ENCODE peak calls at places on chromosome 16, in five cellular contexts. E, C, T, X and N are unnamed samples.

GRCh38 chr16:77443834-77444460 is 9.1 kb upstream of the ADAMTS18 start:
- DNase-seq in T (no peak), C (no peak), E (no peak), X (no peak), N (no peak)

GRCh38 chr16:24700549-24701392 is 28.7 kb upstream of the TNRC6A start:
- DNase-seq in C (peak), T (no peak), E (peak), X (peak), N (no peak)

GRCh38 chr16:3482659-3483241 is 12.5 kb downstream of the C16orf90 start:
- DNase-seq in T (no peak), C (no peak), X (no peak), E (no peak), N (peak)

GRCh38 chr16:46927273-46927672 is 43.1 kb downstream of the GPT2 start:
- DNase-seq in X (no peak), E (no peak), T (no peak), C (no peak), N (no peak)

GRCh38 chr16:23365602-23366240 is 63.6 kb downstream of the SCNN1B start:
- DNase-seq in X (no peak), T (no peak), E (no peak), C (no peak), N (no peak)

GRCh38 chr16:20814761-20815160 is 8.4 kb downstream of the REXO5 start:
- DNase-seq in T (no peak), X (no peak), C (no peak), E (no peak), N (no peak)

GRCh38 chr16:3696425-3697218 is 20.7 kb downstream of the TRAP1 start:
- DNase-seq in C (peak), E (no peak), X (peak), T (no peak), N (no peak)

GRCh38 chr16:14378131-14378551 is 251.9 kb downstream of the PARN start:
- DNase-seq in E (no peak), C (peak), T (no peak), X (no peak), N (no peak)

GRCh38 chr16:5042574-5043171 is 8.9 kb upstream of the NAGPA start:
- DNase-seq in C (no peak), T (no peak), E (no peak), X (no peak), N (no peak)

GRCh38 chr16:4840984-4841383 is 6.1 kb downstream of the GLYR1 start:
- DNase-seq in C (no peak), E (no peak), X (no peak), T (no peak), N (no peak)

GRCh38 chr16:31386157-31386984 is 6.8 kb upstream of the ITGAD start:
- DNase-seq in E (no peak), X (no peak), T (no peak), C (no peak), N (no peak)

GRCh38 chr16:82368041-82368440 is 198.0 kb upstream of the MPHOSPH6 start:
- DNase-seq in E (no peak), C (peak), X (peak), T (peak), N (no peak)

GRCh38 chr16:68374961-68375660 is 64.3 kb downstream of the PRMT7 start:
- DNase-seq in T (no peak), X (no peak), C (no peak), E (no peak), N (no peak)

GRCh38 chr16:53220585-53220984 is 165.8 kb downstream of the CHD9 start:
- DNase-seq in X (no peak), T (no peak), E (no peak), C (peak), N (no peak)

GRCh38 chr16:21088646-21089538 is 61.8 kb downstream of the DNAH3 start:
- DNase-seq in E (no peak), X (no peak), C (no peak), T (no peak), N (no peak)

GRCh38 chr16:23514381-23515152 is 4.3 kb upstream of the GGA2 start:
- DNase-seq in E (no peak), C (no peak), T (no peak), X (no peak), N (no peak)

GRCh38 chr16:84284168-84284722 is 10.4 kb upstream of the WFDC1 start:
- DNase-seq in C (peak), E (no peak), T (no peak), X (peak), N (peak)

GRCh38 chr16:84360170-84360569 is 8.2 kb upstream of the ATP2C2 start:
- DNase-seq in T (no peak), C (no peak), E (no peak), X (no peak), N (no peak)

GRCh38 chr16:61653544-61653943 is 382.7 kb downstream of the CDH8 start:
- DNase-seq in E (no peak), C (no peak), T (no peak), X (no peak), N (no peak)

GRCh38 chr16:13332713-13333255 is 431.4 kb downstream of the SHISA9 start:
- DNase-seq in T (no peak), C (no peak), E (no peak), X (no peak), N (no peak)

GRCh38 chr16:55437627-55438026 is 41.4 kb upstream of the MMP2 start:
- DNase-seq in T (no peak), E (no peak), C (no peak), X (no peak), N (no peak)

GRCh38 chr16:78291642-78292041 is 192.2 kb downstream of the WWOX start:
- DNase-seq in C (no peak), X (no peak), T (no peak), E (no peak), N (no peak)

GRCh38 chr16:79980650-79981521 is 380.3 kb upstream of the MAF start:
- DNase-seq in E (no peak), C (no peak), T (no peak), X (no peak), N (no peak)

GRCh38 chr16:27762441-27762840 is 212.5 kb downstream of the KATNIP start:
- DNase-seq in X (no peak), T (no peak), C (no peak), E (no peak), N (no peak)

GRCh38 chr16:27768651-27769270 is 218.8 kb downstream of the KATNIP start:
- DNase-seq in T (no peak), X (no peak), E (no peak), C (no peak), N (peak)

GRCh38 chr16:89922477-89922883 is 662 bp upstream of the TUBB3 start:
- DNase-seq in T (no peak), X (peak), E (no peak), C (peak), N (no peak)
- TF ChIP-seq POLR2AphosphoS5 in T (no peak), X (peak), E (no peak), C (peak), N (peak)

GRCh38 chr16:998211-998610 is 16.6 kb downstream of the SOX8 start:
- DNase-seq in X (no peak), T (no peak), C (no peak), E (no peak), N (no peak)

GRCh38 chr16:999677-1000076 is 18.1 kb downstream of the SOX8 start:
- DNase-seq in X (no peak), C (no peak), T (no peak), E (no peak), N (no peak)

GRCh38 chr16:997440-998051 is 16.0 kb downstream of the SOX8 start:
- DNase-seq in C (no peak), X (peak), T (no peak), E (peak), N (no peak)

GRCh38 chr16:996672-997071 is 15.1 kb downstream of the SOX8 start:
- DNase-seq in E (no peak), C (no peak), X (no peak), T (no peak), N (no peak)

DNA sequence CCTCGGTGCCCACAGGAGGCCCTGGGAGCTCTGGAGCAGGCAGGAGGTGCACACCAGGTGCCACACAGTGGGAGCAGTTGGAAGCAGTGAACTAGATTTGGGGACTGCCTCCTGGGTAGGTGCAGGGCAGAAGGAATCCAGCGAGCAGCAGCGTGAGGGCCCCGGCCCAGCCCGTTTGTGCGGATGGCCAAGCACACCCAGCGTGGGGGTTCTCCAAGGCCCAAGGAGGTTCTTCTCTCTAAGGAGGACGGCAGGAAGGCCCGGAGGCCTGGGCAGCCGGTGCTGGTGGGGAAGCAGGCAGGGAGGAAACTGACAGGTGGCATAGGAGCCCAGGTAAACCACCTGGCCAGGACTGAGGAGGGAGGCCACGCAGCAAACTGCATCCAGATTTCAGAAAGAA is 17.0 kb downstream of the SOX8 start:
- DNase-seq in C (no peak), X (no peak), E (no peak), T (no peak), N (no peak)
- TF ChIP-seq POLR2A in C (no peak), X (no peak), E (no peak), T (no peak), N (no peak)

GRCh38 chr16:64696872-64697271 is 425.0 kb downstream of the CDH11 start:
- DNase-seq in C (no peak), T (no peak), E (no peak), X (no peak), N (no peak)
- TF ChIP-seq POLR2AphosphoS5 in C (no peak), T (no peak), E (no peak), X (no peak), N (no peak)

GRCh38 chr16:56931253-56931768 is 631 bp upstream of the HERPUD1 start:
- DNase-seq in T (peak), E (no peak), C (no peak), X (peak), N (no peak)

GRCh38 chr16:56933266-56933619 is 1.3 kb downstream of the HERPUD1 start:
- DNase-seq in E (no peak), C (no peak), T (no peak), X (no peak), N (no peak)

GRCh38 chr16:56932588-56933265 is 785 bp downstream of the HERPUD1 start:
- DNase-seq in T (no peak), E (no peak), C (peak), X (peak), N (peak)

GRCh38 chr16:56930516-56931252 is 1.3 kb upstream of the HERPUD1 start:
- DNase-seq in X (no peak), E (no peak), T (no peak), C (no peak), N (no peak)

DNA sequence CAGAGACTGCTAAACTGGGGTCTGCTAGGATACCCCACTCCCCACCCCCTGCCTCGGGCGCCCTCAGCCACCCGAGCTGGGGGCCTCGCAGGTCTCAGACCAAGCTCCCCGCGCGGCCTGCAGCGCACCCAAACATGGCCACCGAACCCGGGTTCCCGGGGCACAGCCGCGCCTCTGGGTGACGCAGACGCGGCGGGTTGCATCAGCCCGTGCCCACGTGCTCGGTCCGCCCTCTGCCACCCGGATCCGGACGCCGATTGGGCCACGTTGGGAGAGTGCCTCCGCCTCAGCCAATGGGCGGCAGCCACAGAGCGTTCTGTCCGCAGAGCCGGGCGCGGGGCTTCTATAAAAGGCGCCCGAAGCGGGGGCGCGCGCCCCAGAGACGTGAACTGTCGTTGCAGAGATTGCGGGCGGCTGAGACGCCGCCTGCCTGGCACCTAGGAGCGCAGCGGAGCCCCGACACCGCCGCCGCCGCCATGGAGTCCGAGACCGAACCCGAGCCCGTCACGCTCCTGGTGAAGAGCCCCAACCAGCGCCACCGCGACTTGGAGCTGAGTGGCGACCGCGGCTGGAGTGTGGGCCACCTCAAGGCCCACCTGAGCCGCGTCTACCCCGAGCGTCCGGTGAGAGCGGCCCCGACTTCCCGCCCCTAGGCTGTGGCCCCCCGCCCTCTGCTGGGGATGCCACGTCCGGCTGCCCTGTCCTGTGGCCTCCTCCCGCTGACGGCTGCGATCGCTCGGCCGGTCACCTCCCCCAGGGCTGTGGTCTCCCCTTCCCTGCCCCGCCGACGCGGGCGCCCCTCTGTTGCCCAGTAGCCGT is at the start of gene HERPUD1:
- DNase-seq in X (peak), C (peak), E (peak), T (peak), N (peak)
- TF ChIP-seq POLR2A in X (no peak), C (peak), E (peak), T (peak), N (peak)

GRCh38 chr16:85984211-85984880 is 85.4 kb downstream of the IRF8 start:
- DNase-seq in C (no peak), T (no peak), E (no peak), X (no peak), N (peak)
- TF ChIP-seq POLR2AphosphoS5 in C (no peak), T (no peak), E (no peak), X (no peak), N (no peak)

GRCh38 chr16:66408181-66409048 is 18.7 kb upstream of the BEAN1 start:
- DNase-seq in E (no peak), X (no peak), T (no peak), C (no peak), N (no peak)

GRCh38 chr16:66403531-66404145 is 23.5 kb upstream of the BEAN1 start:
- DNase-seq in C (no peak), X (no peak), T (no peak), E (no peak), N (no peak)

GRCh38 chr16:66405057-66405783 is 21.9 kb upstream of the BEAN1 start:
- DNase-seq in E (no peak), C (no peak), T (no peak), X (no peak), N (no peak)

GRCh38 chr16:66409156-66409555 is 17.9 kb upstream of the BEAN1 start:
- DNase-seq in C (no peak), E (no peak), T (no peak), X (no peak), N (no peak)

DNA sequence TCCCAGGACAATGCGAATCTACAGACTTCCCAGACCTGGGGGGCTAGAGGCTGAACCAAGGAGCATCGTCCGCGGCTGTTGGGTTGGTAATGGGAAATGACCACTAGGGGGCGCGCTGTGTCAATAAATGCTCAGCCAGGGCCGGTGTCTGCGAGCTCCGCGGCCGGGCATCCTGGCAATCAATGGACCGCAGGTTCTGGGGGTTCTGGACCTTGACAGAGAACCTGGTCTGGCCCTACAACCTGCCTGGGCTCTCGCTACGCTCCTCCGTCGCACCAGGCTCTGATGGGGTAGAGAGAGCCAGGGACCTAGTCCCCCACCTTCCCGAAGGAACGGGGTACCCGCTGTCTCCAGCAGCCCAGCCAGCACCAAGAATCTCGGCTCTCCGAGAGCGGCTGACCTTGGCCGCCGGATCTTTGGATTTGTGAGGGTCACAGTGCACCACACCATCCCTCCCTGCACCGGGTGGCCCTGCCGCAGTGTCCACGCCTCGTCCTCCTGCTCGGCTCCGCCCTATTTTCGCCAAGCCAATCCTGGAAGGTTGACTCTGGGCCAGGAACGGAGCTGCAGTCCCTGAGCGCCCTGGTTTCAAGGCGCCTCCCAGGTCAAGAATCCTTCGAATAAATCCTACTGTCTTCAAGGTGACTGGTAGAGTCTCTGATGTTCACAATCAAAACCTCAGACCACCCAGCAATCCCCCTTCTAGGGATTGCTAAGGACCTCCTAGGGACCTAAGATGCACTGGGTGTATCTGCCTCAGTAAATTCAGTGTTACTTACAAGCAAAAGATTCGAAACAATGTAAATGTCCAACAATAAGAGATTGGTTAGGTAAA is 20.3 kb upstream of the BEAN1 start:
- DNase-seq in X (peak), C (peak), T (peak), E (peak), N (peak)
- TF ChIP-seq POLR2A in X (no peak), C (no peak), T (no peak), E (no peak), N (no peak)

GRCh38 chr16:87693827-87694226 is 72.0 kb downstream of the KLHDC4 start:
- DNase-seq in X (no peak), C (no peak), E (no peak), T (no peak), N (no peak)

GRCh38 chr16:87690911-87691685 is 74.7 kb downstream of the KLHDC4 start:
- DNase-seq in E (no peak), C (no peak), T (no peak), X (no peak), N (no peak)

GRCh38 chr16:87691686-87692079 is 74.1 kb downstream of the KLHDC4 start:
- DNase-seq in T (no peak), X (no peak), C (no peak), E (no peak), N (no peak)

GRCh38 chr16:87692176-87692575 is 73.6 kb downstream of the KLHDC4 start:
- DNase-seq in E (no peak), X (no peak), C (no peak), T (no peak), N (no peak)

GRCh38 chr16:87692756-87693155 is 73.0 kb downstream of the KLHDC4 start:
- DNase-seq in T (no peak), E (no peak), X (no peak), C (no peak), N (no peak)
- TF ChIP-seq POLR2AphosphoS5 in T (no peak), E (no peak), X (no peak), C (no peak), N (peak)

GRCh38 chr16:11635127-11635652 is 33.1 kb upstream of the SNN start:
- DNase-seq in E (no peak), X (peak), T (no peak), C (no peak), N (no peak)

GRCh38 chr16:11637320-11637719 is 30.9 kb upstream of the SNN start:
- DNase-seq in E (no peak), X (no peak), C (no peak), T (no peak), N (no peak)

GRCh38 chr16:11635679-11636171 is 32.5 kb upstream of the SNN start:
- DNase-seq in X (no peak), E (no peak), C (no peak), T (no peak), N (no peak)

GRCh38 chr16:11634307-11634706 is 33.9 kb upstream of the SNN start:
- DNase-seq in E (no peak), C (no peak), X (no peak), T (no peak), N (no peak)

GRCh38 chr16:11636172-11636721 is 32.0 kb upstream of the SNN start:
- DNase-seq in X (peak), C (no peak), T (no peak), E (peak), N (no peak)
- TF ChIP-seq POLR2A in X (no peak), C (no peak), T (no peak), E (peak), N (no peak)

DNA sequence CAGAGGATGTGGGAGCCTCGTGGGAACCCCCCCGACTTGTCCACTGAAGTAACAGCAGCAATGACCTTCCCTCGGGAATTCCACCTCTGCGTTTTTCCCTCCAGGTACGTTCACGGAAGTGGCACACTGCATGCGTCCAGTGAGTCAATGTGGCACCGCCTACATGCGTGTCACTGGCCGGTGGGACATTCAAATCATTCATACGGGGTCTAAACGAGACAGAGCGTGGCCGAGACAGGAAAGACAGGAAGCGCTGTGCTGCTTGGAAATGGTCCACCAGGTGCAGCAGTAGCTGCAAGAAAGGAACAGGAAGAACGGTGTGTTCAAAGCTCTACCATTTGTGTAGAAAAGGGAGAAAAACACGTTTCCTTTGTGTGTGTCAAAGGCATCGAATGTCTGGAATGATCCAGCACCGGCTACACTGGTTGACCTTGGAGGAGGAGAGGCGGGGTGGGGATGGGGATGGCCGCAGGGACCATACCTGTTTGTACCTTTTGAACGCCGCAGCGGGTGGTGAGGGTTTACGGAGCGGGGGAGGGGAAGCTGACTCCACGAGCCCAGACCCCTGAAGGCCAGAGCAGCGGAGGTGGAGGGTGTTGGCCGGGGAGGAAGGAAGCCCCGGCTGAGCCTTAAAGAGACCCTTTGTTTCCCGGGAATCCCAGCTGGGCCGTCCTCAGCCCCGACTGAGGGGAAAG is 1.7 kb upstream of the PGAP6 start:
- DNase-seq in X (peak), E (peak), T (no peak), C (no peak), N (peak)
- TF ChIP-seq POLR2AphosphoS5 in X (peak), E (peak), T (no peak), C (no peak), N (no peak)

GRCh38 chr16:30007378-30007895 is 3.4 kb downstream of the DOC2A start:
- DNase-seq in E (no peak), T (no peak), X (no peak), C (no peak), N (no peak)

GRCh38 chr16:30004811-30005242 is 6.0 kb downstream of the DOC2A start:
- DNase-seq in T (no peak), C (no peak), X (peak), E (no peak), N (no peak)

GRCh38 chr16:30006095-30006473 is 4.7 kb downstream of the DOC2A start:
- DNase-seq in X (no peak), E (no peak), C (no peak), T (no peak), N (no peak)

GRCh38 chr16:30005341-30006094 is 5.3 kb downstream of the DOC2A start:
- DNase-seq in E (no peak), T (peak), X (peak), C (peak), N (no peak)

GRCh38 chr16:30006659-30007377 is 4.0 kb downstream of the DOC2A start:
- DNase-seq in C (no peak), T (no peak), X (no peak), E (no peak), N (no peak)
- TF ChIP-seq POLR2A in C (no peak), T (no peak), X (no peak), E (no peak), N (no peak)